ENCODE peak calls at places on chromosomes 3 and 15, in five cellular contexts. P, J, Q, L and U are unnamed samples.

GRCh38 chr15:78737187-78737820 is 74.0 kb downstream of the ADAMTS7 start:
- DNase-seq in P (no peak), Q (no peak), L (no peak), J (no peak), U (no peak)

GRCh38 chr15:35557544-35557943 is 11.6 kb upstream of the DPH6 start:
- DNase-seq in L (no peak), P (no peak), Q (peak), J (no peak), U (no peak)

GRCh38 chr15:70526221-70526973 is 237.0 kb downstream of the UACA start:
- DNase-seq in J (no peak), P (no peak), L (no peak), Q (no peak), U (no peak)

GRCh38 chr3:172467170-172467824 is 19.0 kb upstream of the GHSR start:
- DNase-seq in P (no peak), L (no peak), J (no peak), Q (no peak), U (no peak)

GRCh38 chr3:37766797-37767776 is 94.6 kb upstream of the CTDSPL start:
- DNase-seq in Q (no peak), L (no peak), P (no peak), J (no peak), U (no peak)

GRCh38 chr3:177279118-177279815 is 82.0 kb upstream of the TBL1XR1 start:
- DNase-seq in L (no peak), Q (no peak), J (no peak), P (no peak), U (no peak)

GRCh38 chr15:78620839-78621421 is at the start of gene CHRNA3:
- DNase-seq in J (no peak), P (no peak), Q (no peak), L (no peak), U (no peak)

GRCh38 chr3:58358808-58359207 is 26.1 kb downstream of the PXK start:
- DNase-seq in Q (no peak), J (no peak), P (no peak), L (no peak), U (no peak)

GRCh38 chr3:85801955-85802354 is 843.2 kb downstream of the CADM2 start:
- DNase-seq in J (peak), P (no peak), Q (no peak), L (no peak), U (no peak)

GRCh38 chr3:155891341-155891740 is 20.9 kb downstream of the GMPS start:
- DNase-seq in P (no peak), J (no peak), Q (no peak), L (no peak), U (no peak)

GRCh38 chr3:178060406-178060805 is 475.8 kb upstream of the KCNMB2 start:
- DNase-seq in J (no peak), Q (no peak), P (no peak), L (no peak), U (no peak)

GRCh38 chr3:41808152-41808551 is 153.8 kb downstream of the ULK4 start:
- DNase-seq in L (no peak), Q (no peak), J (no peak), P (no peak), U (no peak)

GRCh38 chr3:18241837-18242236 is 183.3 kb downstream of the SATB1 start:
- DNase-seq in J (no peak), L (no peak), Q (no peak), P (no peak), U (no peak)

GRCh38 chr15:32029862-32030781 is at the start of gene CHRNA7:
- DNase-seq in Q (peak), P (no peak), L (no peak), J (peak), U (peak)

GRCh38 chr15:89810837-89811236 is 3.8 kb downstream of the ANPEP start:
- DNase-seq in P (no peak), J (no peak), Q (no peak), L (no peak), U (no peak)

GRCh38 chr15:62462721-62463120 is 297.6 kb upstream of the C2CD4B start:
- DNase-seq in L (no peak), J (no peak), Q (no peak), P (no peak), U (no peak)

GRCh38 chr3:119311191-119311925 is 17.2 kb downstream of the ARHGAP31 start:
- DNase-seq in L (no peak), P (no peak), Q (no peak), J (no peak), U (no peak)

GRCh38 chr3:188122571-188123169 is 31.3 kb upstream of the LPP start:
- DNase-seq in L (no peak), J (no peak), Q (no peak), P (no peak), U (no peak)

GRCh38 chr3:130480736-130481135 is 36.2 kb upstream of the COL6A6 start:
- DNase-seq in J (no peak), L (no peak), Q (peak), P (peak), U (no peak)

GRCh38 chr3:38627956-38628355 is 21.5 kb downstream of the SCN5A start:
- DNase-seq in J (peak), Q (peak), L (no peak), P (no peak), U (no peak)

GRCh38 chr15:39598186-39598850 is 17.4 kb downstream of the THBS1 start:
- DNase-seq in L (no peak), J (no peak), P (no peak), Q (no peak), U (no peak)

GRCh38 chr15:67885848-67886247 is 46.0 kb upstream of the RNU6-1 start:
- DNase-seq in L (no peak), Q (no peak), J (no peak), P (no peak), U (no peak)

GRCh38 chr3:61903931-61904657 is 342.7 kb downstream of the PTPRG start:
- DNase-seq in L (no peak), P (no peak), J (no peak), Q (no peak), U (no peak)

GRCh38 chr15:65171428-65171827 is 13.7 kb downstream of the CLPX start:
- DNase-seq in Q (no peak), L (no peak), J (no peak), P (no peak), U (no peak)

GRCh38 chr15:77877869-77878577 is 199.5 kb downstream of the TBC1D2B start:
- DNase-seq in Q (no peak), J (no peak), L (no peak), P (no peak), U (no peak)

GRCh38 chr3:66822059-66823009 is 175.8 kb upstream of the KBTBD8 start:
- DNase-seq in Q (peak), J (peak), P (peak), L (peak), U (peak)

GRCh38 chr3:118628704-118629341 is 405.8 kb downstream of the IGSF11 start:
- DNase-seq in L (peak), J (peak), Q (peak), P (peak), U (peak)

GRCh38 chr3:151276038-151277027 is 2.0 kb downstream of the P2RY14 start:
- DNase-seq in L (no peak), Q (no peak), P (no peak), J (no peak), U (no peak)

GRCh38 chr15:71810256-71811035 is at the start of gene NR2E3:
- DNase-seq in J (no peak), P (no peak), L (no peak), Q (no peak), U (no peak)

DNA sequence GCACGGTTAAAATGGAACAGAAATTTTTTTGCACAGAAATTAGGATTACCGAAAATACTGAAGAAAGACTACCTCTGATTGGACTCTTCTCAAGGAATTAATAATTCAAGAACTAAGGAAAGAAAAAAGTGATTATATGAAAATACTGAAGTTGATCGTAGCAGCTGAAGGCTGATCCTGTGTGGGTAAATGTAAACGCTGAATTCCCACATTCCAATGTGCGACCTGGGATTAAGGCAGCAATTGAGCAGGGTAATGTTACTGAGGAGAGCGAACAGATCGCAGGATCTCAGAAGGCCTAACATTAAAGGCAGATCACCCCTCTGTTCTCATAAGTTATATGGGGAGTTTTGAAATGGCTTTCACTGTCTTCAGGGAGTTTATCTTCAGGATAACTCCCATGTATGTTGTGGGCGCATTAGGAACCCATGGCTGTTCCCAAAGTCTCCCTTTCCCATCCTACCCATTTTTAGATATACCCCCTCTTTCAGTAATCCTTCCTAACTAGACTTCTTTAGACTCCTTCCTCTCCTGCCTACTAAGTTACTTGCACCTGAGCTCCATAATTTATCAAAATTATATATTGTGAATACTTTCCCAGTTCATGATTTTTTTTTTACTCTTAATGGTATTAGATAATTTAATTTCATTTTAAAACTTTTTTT is 1.0 kb upstream of the UBL7 start:
- DNase-seq in J (no peak), Q (peak), P (no peak), L (no peak), U (no peak)
- TF ChIP-seq TAF1 in J (no peak), Q (no peak), P (no peak), L (no peak), U (no peak)

DNA sequence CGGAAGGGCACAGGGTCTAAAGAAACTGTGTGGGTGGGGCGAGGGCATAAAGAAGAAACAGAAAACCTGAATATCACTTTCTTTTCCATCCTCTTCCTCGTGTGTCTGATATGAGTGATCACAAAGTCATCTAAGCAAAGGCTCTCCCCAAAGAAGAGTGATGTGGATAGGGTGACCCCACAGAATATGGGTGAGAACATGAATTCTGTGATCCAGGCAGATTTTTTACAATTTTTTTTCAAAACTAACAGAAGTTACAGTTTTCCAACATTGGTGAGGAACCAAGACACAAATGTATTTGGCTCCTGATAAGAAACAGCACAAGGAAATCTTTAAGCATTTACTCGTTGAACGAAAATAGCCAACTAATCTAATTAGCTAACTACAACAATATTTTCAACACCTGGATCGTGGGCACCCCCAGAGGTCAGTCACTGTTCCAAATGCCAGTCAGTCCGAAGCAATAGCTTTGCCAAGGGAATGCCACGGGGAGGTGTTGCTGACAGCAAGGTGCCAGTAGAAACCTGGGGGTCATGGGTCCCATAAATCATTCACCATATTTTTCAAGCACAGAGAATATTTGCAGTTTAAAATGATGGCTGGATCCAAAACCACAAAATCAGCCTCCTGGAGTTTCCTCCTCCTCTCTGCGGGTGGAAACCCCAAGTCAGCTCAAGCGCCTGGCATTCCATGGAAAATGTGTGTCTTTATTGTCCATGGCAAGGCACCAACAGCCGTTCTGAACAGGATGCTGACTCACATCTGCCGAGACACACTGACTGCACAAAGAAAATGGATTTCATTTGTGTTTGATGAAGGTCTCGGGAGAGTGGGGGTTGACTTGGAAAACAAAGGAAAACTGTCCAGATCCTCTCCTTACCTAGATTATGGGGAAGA is 26.7 kb downstream of the ANXA2 start:
- DNase-seq in P (no peak), J (no peak), L (no peak), Q (no peak), U (no peak)
- TF ChIP-seq POLR2A in P (no peak), J (no peak), L (no peak), Q (no peak), U (no peak)

GRCh38 chr3:14640734-14641133 is 10.8 kb upstream of the CCDC174 start:
- DNase-seq in L (no peak), P (no peak), Q (no peak), J (no peak), U (no peak)
- TF ChIP-seq POLR2AphosphoS5 in L (no peak), P (no peak), Q (no peak), J (no peak), U (no peak)

DNA sequence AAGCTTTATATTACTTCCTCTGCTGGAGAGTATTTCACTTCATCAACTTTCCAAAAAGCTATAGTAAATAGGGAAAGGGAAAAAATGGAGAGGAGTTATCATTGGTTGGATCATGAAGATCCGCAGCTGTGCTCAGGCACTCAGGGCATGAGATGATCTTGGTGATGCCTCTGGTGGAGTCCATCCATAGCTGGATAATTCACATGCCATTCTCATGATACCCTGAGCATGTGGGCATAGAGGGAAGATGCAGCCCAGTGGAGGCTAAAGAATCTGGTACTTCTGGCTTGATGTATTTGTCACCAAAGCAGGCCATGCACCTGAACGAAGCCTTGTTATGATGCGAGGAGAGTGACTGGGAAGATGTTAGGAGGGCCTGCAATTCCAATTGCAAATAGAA is 150.2 kb downstream of the CHST2 start:
- DNase-seq in Q (no peak), P (no peak), L (no peak), J (no peak), U (no peak)
- TF ChIP-seq TAF1 in Q (no peak), P (no peak), L (no peak), J (no peak), U (no peak)

DNA sequence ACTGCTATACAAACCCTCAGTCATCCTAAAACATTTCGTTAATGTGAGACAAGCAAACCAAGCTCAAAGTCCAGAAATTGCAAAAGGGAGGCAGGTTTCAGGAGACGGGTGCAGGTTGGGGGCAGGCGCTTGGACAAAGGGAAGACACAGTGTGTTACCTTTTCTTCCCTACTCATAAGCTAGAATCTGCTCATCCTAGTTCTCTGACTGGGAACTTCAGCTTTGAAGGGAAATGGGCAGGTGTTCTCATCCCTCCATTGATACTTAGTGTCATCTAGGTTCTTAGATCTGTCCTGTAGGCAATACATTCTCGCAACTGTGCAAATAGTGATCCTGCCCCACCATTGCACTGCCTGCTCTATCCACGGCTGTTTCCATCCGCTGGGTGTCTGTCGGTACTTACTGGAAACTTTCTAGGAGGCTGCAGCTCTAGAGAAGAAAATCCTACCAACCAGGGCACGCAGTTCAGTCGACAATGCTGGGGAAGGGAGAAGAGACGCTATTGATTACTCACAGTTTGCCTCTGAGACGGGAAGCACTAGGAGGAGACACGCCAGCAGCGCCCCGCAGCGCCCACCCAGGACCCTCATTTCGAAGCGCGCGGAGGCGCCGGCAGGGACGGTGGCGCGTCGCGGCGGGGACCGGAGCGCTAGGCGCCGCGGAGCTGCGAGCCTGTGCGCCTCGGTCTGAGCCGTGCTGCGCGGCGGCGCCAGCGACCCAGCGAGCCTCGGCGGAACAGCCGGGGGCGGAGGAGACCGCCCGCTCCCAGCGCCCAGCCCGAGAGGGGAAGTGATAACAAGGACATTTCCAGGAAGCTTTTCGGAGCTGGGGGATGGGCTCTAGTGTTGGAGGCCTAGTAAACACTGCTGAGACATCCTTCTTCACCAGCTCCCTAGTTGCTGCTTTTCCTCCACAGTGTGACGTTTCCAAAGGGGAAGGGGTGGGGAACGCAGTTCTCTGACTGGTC is at the start of gene PROS1:
- DNase-seq in J (peak), Q (peak), L (no peak), P (peak), U (peak)
- TF ChIP-seq POLR2A in J (no peak), Q (peak), L (no peak), P (no peak), U (no peak)

DNA sequence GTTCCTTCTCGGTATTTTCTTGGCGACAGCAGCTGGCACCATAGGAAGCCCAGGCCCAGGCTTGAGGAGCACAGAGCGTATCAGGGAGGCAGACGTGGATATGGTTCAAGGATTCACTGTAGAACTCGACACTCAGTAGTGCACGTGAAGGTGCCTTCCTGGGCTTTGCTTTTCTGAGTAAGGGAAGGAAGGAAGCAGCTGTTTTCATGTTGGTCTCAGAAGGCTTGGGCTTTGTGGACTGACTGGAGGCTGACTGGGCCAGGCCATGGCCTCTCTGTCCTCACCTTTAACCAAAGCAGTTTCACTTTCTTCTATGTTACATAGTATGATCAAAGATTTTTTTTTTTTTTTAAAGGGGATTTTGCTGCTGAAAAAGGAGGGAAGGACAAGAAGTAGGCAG is 6.9 kb upstream of the GHRL start:
- DNase-seq in P (no peak), Q (no peak), L (no peak), J (no peak), U (no peak)
- TF ChIP-seq POLR2AphosphoS5 in P (no peak), Q (no peak), L (peak), J (no peak), U (peak)

GRCh38 chr3:127396473-127396872 is 108.6 kb upstream of the PRR20G start:
- DNase-seq in J (no peak), L (no peak), P (no peak), Q (no peak), U (no peak)
- TF ChIP-seq TAF1 in J (no peak), L (no peak), P (no peak), Q (no peak), U (no peak)

DNA sequence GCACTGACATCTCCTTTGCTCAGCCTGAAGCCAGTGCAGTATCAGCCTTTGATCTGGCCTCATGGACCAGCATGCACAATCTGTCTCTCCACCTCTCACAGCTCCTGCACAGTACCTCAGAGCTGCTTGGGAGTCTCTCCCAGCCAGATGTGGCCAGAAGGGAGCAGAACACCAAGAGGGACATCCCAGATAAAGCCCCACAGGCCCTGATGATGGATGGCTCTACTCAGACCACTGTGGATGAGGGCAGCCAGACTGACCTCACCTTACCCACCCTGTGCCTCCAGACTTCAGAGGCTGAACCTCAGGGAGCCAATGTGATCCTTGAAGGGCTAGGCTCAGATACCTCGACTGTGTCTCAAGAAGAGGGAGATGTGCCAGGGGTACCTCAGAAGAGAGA is 44.4 kb downstream of the CDAN1 start:
- DNase-seq in J (no peak), P (no peak), Q (no peak), L (no peak), U (no peak)
- TF ChIP-seq POLR2A in J (no peak), P (no peak), Q (no peak), L (no peak), U (no peak)

GRCh38 chr15:92143765-92144164 is 249.9 kb upstream of the ST8SIA2 start:
- DNase-seq in J (no peak), L (no peak), P (no peak), Q (peak), U (no peak)

GRCh38 chr15:92152983-92153382 is 240.7 kb upstream of the ST8SIA2 start:
- DNase-seq in L (no peak), J (no peak), Q (no peak), P (no peak), U (no peak)

GRCh38 chr15:92149469-92149868 is 244.2 kb upstream of the ST8SIA2 start:
- DNase-seq in J (no peak), L (no peak), P (no peak), Q (no peak), U (no peak)

GRCh38 chr15:92151741-92152140 is 241.9 kb upstream of the ST8SIA2 start:
- DNase-seq in Q (no peak), P (no peak), J (no peak), L (no peak), U (no peak)

GRCh38 chr15:92149029-92149428 is 244.7 kb upstream of the ST8SIA2 start:
- DNase-seq in L (no peak), J (no peak), P (no peak), Q (no peak), U (no peak)
- TF ChIP-seq POLR2AphosphoS5 in L (no peak), J (no peak), P (no peak), Q (no peak), U (no peak)